ENCODE peak calls at places on chromosomes 4 and X, in five cellular contexts. G is dorsolateral prefrontal cortex, N is endodermal cell, T is left ventricle myocardium inferior, A is fibroblast of lung. S is an unnamed sample.

GRCh38 chrX:776529-777230 is 146.1 kb downstream of the SHOX start:
- DNase-seq in N (no peak), A (no peak), G (no peak), T (no peak), S (no peak)

GRCh38 chr4:141538001-141538400 is 98.4 kb upstream of the IL15 start:
- DNase-seq in G (no peak), N (no peak), A (no peak), T (no peak), S (no peak)

GRCh38 chr4:143381171-143382118 is 44.8 kb downstream of the GAB1 start:
- DNase-seq in N (no peak), G (no peak), A (peak; percentile 93), T (peak; percentile 89), S (no peak)

GRCh38 chr4:168848977-168849687 is 160.9 kb downstream of the CBR4 start:
- DNase-seq in N (no peak), A (peak; percentile 71), G (no peak), T (no peak), S (no peak)

GRCh38 chr4:67288964-67289363 is 256.3 kb downstream of the CENPC start:
- DNase-seq in G (no peak), T (no peak), A (peak; percentile 1), N (peak; percentile 80), S (no peak)

GRCh38 chr4:26452565-26453531 is 37.4 kb downstream of the CCKAR start:
- DNase-seq in T (no peak), A (no peak), G (no peak), N (peak; percentile 81), S (no peak)

GRCh38 chr4:126223784-126224407 is 909.1 kb downstream of the FAT4 start:
- DNase-seq in T (no peak), N (no peak), A (peak; percentile 16), G (no peak), S (no peak)

GRCh38 chr4:29307755-29308154 is 1412.4 kb upstream of the PCDH7 start:
- DNase-seq in G (no peak), T (no peak), N (no peak), A (no peak), S (no peak)

GRCh38 chr4:100008048-100008447 is 58.0 kb upstream of the H2AZ1 start:
- DNase-seq in N (no peak), G (no peak), T (no peak), A (peak; percentile 70), S (no peak)

GRCh38 chr4:138673053-138673452 is 342.5 kb upstream of the NOCT start:
- DNase-seq in T (no peak), A (peak; percentile 30), G (no peak), N (no peak), S (no peak)

GRCh38 chrX:23766650-23767551 is 16.1 kb upstream of the SAT1 start:
- DNase-seq in G (no peak), T (no peak), A (no peak), N (no peak), S (no peak)

GRCh38 chr4:141659539-141659938 is 23.2 kb downstream of the IL15 start:
- DNase-seq in T (no peak), G (no peak), A (no peak), N (no peak), S (no peak)

GRCh38 chrX:100864967-100865366 is 9.2 kb downstream of the NOX1 start:
- DNase-seq in G (no peak), A (peak; percentile 48), N (no peak), T (no peak), S (no peak)

GRCh38 chr4:75844151-75844662 is 58.0 kb downstream of the PPEF2 start:
- DNase-seq in T (no peak), N (no peak), A (peak; percentile 96), G (no peak), S (no peak)

GRCh38 chrX:48711929-48712505 is 15.5 kb downstream of the SUV39H1 start:
- DNase-seq in N (no peak), G (no peak), A (no peak), T (no peak), S (no peak)

GRCh38 chr4:158873795-158874359 is 105.1 kb downstream of the FNIP2 start:
- DNase-seq in G (no peak), N (no peak), T (no peak), A (peak; percentile 98), S (no peak)

GRCh38 chr4:24551492-24552330 is 32.6 kb downstream of the DHX15 start:
- DNase-seq in A (peak; percentile 75), G (no peak), T (no peak), N (no peak), S (no peak)

GRCh38 chr4:94486372-94486801 is 34.6 kb downstream of the PDLIM5 start:
- DNase-seq in T (no peak), A (peak; percentile 81), G (no peak), N (no peak), S (no peak)

GRCh38 chrX:45719751-45720501 is 519.2 kb upstream of the DIPK2B start:
- DNase-seq in A (no peak), G (no peak), T (no peak), N (no peak), S (no peak)

DNA sequence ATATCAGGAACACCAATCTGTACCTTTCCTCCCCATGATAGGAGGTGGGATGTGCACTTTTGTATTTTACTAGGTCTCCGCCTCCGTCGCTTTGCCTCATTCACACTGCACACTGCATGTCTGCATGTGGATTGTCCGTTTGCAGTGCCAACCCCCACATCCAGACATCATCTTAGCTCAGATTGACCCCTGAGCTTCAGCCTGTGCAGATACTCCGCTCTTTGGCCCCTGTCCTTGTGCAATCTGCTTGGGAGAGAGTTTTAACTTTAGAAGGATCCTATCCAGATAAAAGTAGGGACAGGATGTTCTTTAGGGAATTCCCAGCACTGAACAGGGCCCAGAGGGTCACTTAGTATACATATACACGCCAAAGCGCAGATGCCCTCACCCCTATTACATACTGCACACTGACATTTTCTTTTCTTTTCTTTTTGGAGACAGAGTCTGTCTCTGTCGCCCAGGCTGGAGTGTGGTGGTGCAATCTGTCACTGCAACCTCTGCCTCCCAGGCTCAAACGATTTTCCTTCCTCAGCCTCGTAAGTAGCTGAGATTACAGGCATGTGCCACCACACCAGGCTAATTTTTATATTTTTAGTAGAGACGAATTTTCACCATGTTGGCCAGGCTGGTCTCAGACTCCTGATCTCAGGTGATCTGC is 43.3 kb upstream of the FBXW7 start:
- DNase-seq in N (no peak), G (no peak), T (no peak), A (no peak), S (no peak)
- H3K27ac ChIP-seq in N (no peak overlapping the region), G (no peak overlapping the region), T (no peak overlapping the region), A (no peak overlapping the region), S (no peak overlapping the region)

GRCh38 chr4:53613428-53613827 is 22.1 kb upstream of the LNX1 start:
- DNase-seq in G (no peak), T (no peak), N (no peak), A (no peak), S (no peak)

GRCh38 chr4:53616219-53616618 is 24.9 kb upstream of the LNX1 start:
- DNase-seq in G (no peak), T (no peak), A (no peak), N (no peak), S (no peak)

GRCh38 chr4:53618321-53618720 is 27.0 kb upstream of the LNX1 start:
- DNase-seq in A (no peak), T (no peak), N (no peak), G (no peak), S (no peak)

GRCh38 chr4:53617101-53617680 is 25.9 kb upstream of the LNX1 start:
- DNase-seq in N (no peak), G (no peak), T (no peak), A (no peak), S (no peak)

DNA sequence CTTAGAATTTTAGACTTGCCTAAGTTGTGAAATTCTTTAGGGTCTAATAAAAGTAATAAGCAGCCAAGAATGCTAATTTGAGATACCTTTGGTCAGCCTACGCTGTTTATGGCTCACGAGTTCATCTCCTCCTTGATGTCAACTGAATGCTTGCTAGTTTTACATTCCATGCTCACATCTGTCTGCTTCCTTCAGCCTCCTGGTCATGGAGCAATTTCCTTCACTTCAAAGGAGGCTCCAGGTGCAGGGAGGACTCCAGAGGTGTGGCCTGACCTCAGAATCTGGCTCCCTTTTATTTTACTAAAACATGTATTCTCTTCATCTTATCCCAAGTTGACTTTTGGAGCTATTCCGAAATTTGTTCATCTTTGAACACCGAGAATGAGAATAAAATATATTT is 23.3 kb upstream of the LNX1 start:
- DNase-seq in N (peak; percentile 74), A (no peak), T (no peak), G (no peak), S (no peak)
- TF ChIP-seq CTCF in N (peak; percentile 79), A (no peak), T (no peak), G (no peak), S (no peak)

GRCh38 chr4:185411833-185412232 is 13.9 kb downstream of the UFSP2 start:
- DNase-seq in G (no peak), A (no peak), N (no peak), T (no peak), S (no peak)
- H3K27ac ChIP-seq in G (no peak overlapping the region), A (no peak overlapping the region), N (no peak overlapping the region), T (no peak overlapping the region), S (no peak overlapping the region)

GRCh38 chr4:189917161-189917891 is 23.3 kb upstream of the FRG1 start:
- DNase-seq in A (no peak), T (no peak), G (no peak), N (no peak), S (no peak)

GRCh38 chr4:189912170-189912569 is 28.5 kb upstream of the FRG1 start:
- DNase-seq in T (no peak), A (no peak), G (no peak), N (no peak), S (no peak)
- TF ChIP-seq CTCF in T (peak; percentile 46), A (peak; percentile 30), G (peak; percentile 15), N (peak; percentile 73), S (peak; percentile 37)

GRCh38 chr4:41361831-41362646 is 105.3 kb downstream of the UCHL1 start:
- DNase-seq in A (no peak), G (no peak), T (no peak), N (no peak), S (no peak)
- H3K27ac ChIP-seq in A (no peak overlapping the region), G (peak overlapping the region; percentile 98), T (peak overlapping the region; percentile 94), N (no peak overlapping the region), S (no peak overlapping the region)

GRCh38 chr4:154626793-154627484 is 14.5 kb upstream of the FGG start:
- DNase-seq in N (peak; percentile 93), G (peak; percentile 69), T (peak; percentile 23), A (peak; percentile 61), S (peak; percentile 14)
- TF ChIP-seq CTCF in N (peak; percentile 93), G (peak; percentile 40), T (peak; percentile 51), A (peak; percentile 43), S (peak; percentile 44)

GRCh38 chr4:7101692-7102515 is 34.0 kb upstream of the GRPEL1 start:
- DNase-seq in T (peak; percentile 71), A (peak; percentile 61), N (peak; percentile 94), G (peak; percentile 86), S (peak; percentile 43)
- H3K27ac ChIP-seq in T (peak overlapping the region; percentile 86), A (no peak overlapping the region), N (no peak overlapping the region), G (no peak overlapping the region), S (no peak overlapping the region)

GRCh38 chrX:71846429-71846828 is 64.2 kb upstream of the NHSL2 start:
- DNase-seq in N (no peak), T (no peak), G (no peak), A (peak; percentile 80), S (no peak)

GRCh38 chrX:71852182-71852581 is 58.5 kb upstream of the NHSL2 start:
- DNase-seq in G (no peak), T (no peak), N (no peak), A (no peak), S (no peak)
- TF ChIP-seq CTCF in G (no peak), T (no peak), N (no peak), A (no peak), S (no peak)

GRCh38 chrX:149910178-149910695 is 19.1 kb upstream of the HSFX4 start:
- DNase-seq in G (no peak), N (no peak), A (no peak), T (no peak), S (no peak)
- H3K27ac ChIP-seq in G (no peak overlapping the region), N (no peak overlapping the region), A (no peak overlapping the region), T (no peak overlapping the region), S (no peak overlapping the region)